ENCODE peak calls at places on chromosomes 1 and 21, in six cellular contexts. Z, D, T, J, M and U are unnamed samples.

GRCh38 chr1:51729156-51729823 is 112.4 kb downstream of the OSBPL9 start:
- DNase-seq in T (peak), J (peak), Z (peak), M (peak), D (peak), U (peak)

GRCh38 chr1:229699613-229700242 is 73.7 kb downstream of the URB2 start:
- DNase-seq in M (no peak), D (no peak), J (no peak), T (peak), Z (no peak), U (no peak)

GRCh38 chr1:85047472-85048295 is 616 bp downstream of the MCOLN3 start:
- DNase-seq in J (no peak), D (no peak), T (no peak), Z (peak), M (no peak), U (peak)

GRCh38 chr1:226586650-226587443 is 38.3 kb downstream of the STUM start:
- DNase-seq in Z (no peak), D (no peak), M (no peak), J (no peak), T (no peak), U (no peak)

GRCh38 chr1:45266151-45266801 is 59.9 kb upstream of the ZSWIM5 start:
- DNase-seq in D (no peak), J (peak), Z (no peak), T (peak), M (peak), U (no peak)

GRCh38 chr1:94438692-94439276 is 20.6 kb downstream of the ABCD3 start:
- DNase-seq in T (no peak), Z (no peak), D (no peak), J (no peak), M (no peak), U (no peak)

GRCh38 chr1:108729481-108729880 is 16.8 kb downstream of the FNDC7 start:
- DNase-seq in T (no peak), Z (no peak), J (no peak), D (no peak), M (no peak), U (no peak)

GRCh38 chr1:107464827-107465226 is 324.0 kb downstream of the NTNG1 start:
- DNase-seq in Z (no peak), T (no peak), M (no peak), D (no peak), J (no peak), U (no peak)

GRCh38 chr1:92476071-92476607 is 10.6 kb downstream of the GFI1 start:
- DNase-seq in M (no peak), D (peak), T (no peak), Z (no peak), J (no peak), U (peak)

GRCh38 chr1:79193211-79194079 is 186.9 kb upstream of the ADGRL4 start:
- DNase-seq in T (peak), Z (no peak), J (no peak), D (peak), M (no peak), U (no peak)

GRCh38 chr1:63882048-63882704 is 108.4 kb downstream of the ROR1 start:
- DNase-seq in M (no peak), Z (no peak), D (no peak), J (no peak), T (no peak), U (no peak)

GRCh38 chr1:229279242-229279641 is 8.3 kb downstream of the RAB4A start:
- DNase-seq in D (no peak), Z (no peak), M (no peak), J (no peak), T (no peak), U (no peak)

GRCh38 chr1:110188116-110188618 is 21.9 kb upstream of the KCNC4 start:
- DNase-seq in D (no peak), J (peak), Z (no peak), M (no peak), T (no peak), U (no peak)

GRCh38 chr1:56897150-56898004 is 42.8 kb downstream of the C8A start:
- DNase-seq in T (peak), J (no peak), M (no peak), D (no peak), Z (no peak), U (no peak)

GRCh38 chr1:8397511-8397910 is 79.6 kb downstream of the SLC45A1 start:
- DNase-seq in T (peak), Z (no peak), J (no peak), D (peak), M (no peak), U (no peak)

GRCh38 chr1:92291372-92291999 is 7.3 kb downstream of the GLMN start:
- DNase-seq in J (peak), D (no peak), Z (no peak), M (no peak), T (peak), U (no peak)

GRCh38 chr1:202146993-202147392 is 2.5 kb upstream of the ARL8A start:
- DNase-seq in M (no peak), D (no peak), Z (no peak), J (no peak), T (no peak), U (no peak)

GRCh38 chr1:43885311-43885801 is 48.2 kb upstream of the ARTN start:
- DNase-seq in T (no peak), J (no peak), D (no peak), Z (no peak), M (no peak), U (no peak)

GRCh38 chr1:7281821-7282220 is 489.3 kb upstream of the VAMP3 start:
- DNase-seq in M (no peak), Z (no peak), J (peak), D (no peak), T (peak), U (no peak)

GRCh38 chr1:184387069-184387870 is 441 bp downstream of the C1orf21 start:
- DNase-seq in D (peak), M (no peak), T (no peak), J (peak), Z (peak), U (peak)

GRCh38 chr21:45999581-46000181 is 18.1 kb downstream of the COL6A1 start:
- DNase-seq in T (no peak), J (no peak), D (no peak), M (no peak), Z (no peak), U (no peak)